ENCODE peak calls at places on chromosomes 11 and 22, in four cellular contexts. E is T-helper 17 cell, Q is cardiac muscle cell, B is thoracic aorta. M is an unnamed sample. For H3K9me3, the result is how much of the 10 kb centered on the place peaks cover.

GRCh38 chr11:134119094-134119493 is 50.2 kb downstream of the JAM3 start:
- DNase-seq in Q (peak), B (no peak), E (no peak), M (no peak)

GRCh38 chr22:26429458-26430238 is 588 bp downstream of the ASPHD2 start:
- DNase-seq in B (no peak), E (peak), Q (no peak), M (peak)

GRCh38 chr22:38760477-38761201 is 4.8 kb upstream of the SUN2 start:
- DNase-seq in B (no peak), Q (peak), E (no peak), M (no peak)

GRCh38 chr22:35418088-35418487 is 18.1 kb downstream of the MCM5 start:
- DNase-seq in Q (peak), E (no peak), B (no peak), M (no peak)

GRCh38 chr11:61973603-61974162 is 6.2 kb upstream of the FTH1 start:
- DNase-seq in B (no peak), E (no peak), Q (no peak), M (peak)

GRCh38 chr11:111135101-111135500 is 110.4 kb upstream of the POU2AF2 start:
- DNase-seq in Q (no peak), E (no peak), B (no peak), M (no peak)

GRCh38 chr11:123548774-123549173 is 105.7 kb downstream of the SCN3B start:
- DNase-seq in E (no peak), Q (no peak), B (no peak), M (no peak)

GRCh38 chr11:114783805-114784204 is 105.5 kb downstream of the NXPE2 start:
- DNase-seq in B (no peak), E (no peak), Q (no peak), M (no peak)

GRCh38 chr22:21754523-21755128 is 19.0 kb upstream of the YPEL1 start:
- DNase-seq in E (no peak), Q (peak), B (no peak), M (no peak)

GRCh38 chr11:82864268-82864667 is 36.0 kb downstream of the PRCP start:
- DNase-seq in Q (peak), B (no peak), E (no peak), M (peak)

GRCh38 chr11:111183706-111184105 is 61.8 kb upstream of the POU2AF2 start:
- DNase-seq in Q (no peak), B (no peak), E (no peak), M (no peak)

GRCh38 chr11:46421257-46421880 is 29.8 kb upstream of the CHRM4 start:
- DNase-seq in Q (no peak), B (no peak), E (no peak), M (no peak)

GRCh38 chr22:19599626-19600243 is 75.5 kb upstream of the CLDN5 start:
- DNase-seq in Q (no peak), E (no peak), B (no peak), M (no peak)

GRCh38 chr11:12071574-12071973 is 38.8 kb upstream of the MICAL2 start:
- DNase-seq in E (no peak), B (no peak), Q (no peak), M (no peak)

GRCh38 chr11:72833083-72833733 is 19.0 kb downstream of the ATG16L2 start:
- DNase-seq in Q (no peak), B (no peak), E (no peak), M (no peak)

GRCh38 chr11:72836111-72836510 is 21.9 kb downstream of the ATG16L2 start:
- DNase-seq in Q (no peak), E (no peak), B (no peak), M (no peak)

GRCh38 chr11:72833792-72834501 is 19.7 kb downstream of the ATG16L2 start:
- DNase-seq in Q (peak), B (no peak), E (no peak), M (no peak)

GRCh38 chr11:72832301-72833082 is 18.3 kb downstream of the ATG16L2 start:
- DNase-seq in E (no peak), Q (no peak), B (no peak), M (no peak)

GRCh38 chr11:72834905-72835304 is 20.7 kb downstream of the ATG16L2 start:
- DNase-seq in B (no peak), Q (no peak), E (no peak), M (no peak)
- H3K9me3 ChIP-seq in B (under half), Q (under half), E (under half), M (under half)

GRCh38 chr11:491358-491757 is 15.7 kb downstream of the RNH1 start:
- DNase-seq in Q (no peak), B (no peak), E (no peak), M (peak)

GRCh38 chr11:490186-490929 is 16.7 kb downstream of the RNH1 start:
- DNase-seq in E (no peak), Q (no peak), B (no peak), M (no peak)

GRCh38 chr11:492416-493226 is 14.4 kb downstream of the RNH1 start:
- DNase-seq in Q (no peak), E (no peak), B (no peak), M (peak)

GRCh38 chr11:489610-490185 is 17.3 kb downstream of the RNH1 start:
- DNase-seq in E (no peak), Q (no peak), B (no peak), M (no peak)

DNA sequence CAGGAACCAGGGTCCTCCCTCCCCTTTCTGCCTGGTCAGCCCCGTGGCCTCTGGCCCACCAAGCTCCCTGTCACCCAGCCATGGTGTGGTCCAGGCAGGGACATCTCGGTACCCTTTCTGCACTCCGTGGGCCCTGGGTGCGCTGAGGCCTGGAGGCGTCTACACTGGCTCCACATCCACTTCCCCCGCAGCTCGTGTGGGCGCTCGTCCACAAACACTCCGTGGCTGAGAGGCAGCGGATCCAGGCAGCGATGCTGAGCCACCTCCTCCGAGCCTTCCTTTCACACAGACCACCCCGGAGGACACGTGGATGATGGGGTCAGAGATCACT is 16.1 kb downstream of the RNH1 start:
- DNase-seq in Q (no peak), E (no peak), B (no peak), M (no peak)
- H3K9me3 ChIP-seq in Q (under half), E (under half), B (under half), M (under half)

DNA sequence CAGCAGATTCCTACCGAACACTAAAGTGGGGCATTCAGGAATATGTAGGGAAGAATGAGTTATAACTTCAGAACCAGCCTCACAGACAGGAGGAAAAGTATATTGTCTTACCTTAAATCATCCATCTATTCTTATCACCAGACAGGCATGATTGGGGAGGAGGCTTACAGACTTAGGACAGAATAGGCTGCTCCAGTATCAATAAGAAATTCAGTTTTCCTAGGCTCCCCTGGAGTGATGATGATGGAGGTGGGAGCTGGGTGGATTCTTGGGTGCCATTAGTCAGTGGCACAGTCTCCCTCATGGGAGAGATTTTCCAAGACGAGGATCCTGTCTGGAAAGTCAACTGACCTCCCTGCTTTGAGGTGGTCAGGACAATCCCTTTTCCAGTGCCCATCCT is 225.0 kb downstream of the AASDHPPT start:
- DNase-seq in B (no peak), E (no peak), Q (no peak), M (no peak)
- H3K9me3 ChIP-seq in B (under half), E (under half), Q (under half), M (under half)

GRCh38 chr11:68416070-68416578 is 44.4 kb upstream of the PPP6R3 start:
- DNase-seq in Q (no peak), E (no peak), B (no peak), M (no peak)
- H3K9me3 ChIP-seq in Q (under half), E (under half), B (under half), M (under half)

DNA sequence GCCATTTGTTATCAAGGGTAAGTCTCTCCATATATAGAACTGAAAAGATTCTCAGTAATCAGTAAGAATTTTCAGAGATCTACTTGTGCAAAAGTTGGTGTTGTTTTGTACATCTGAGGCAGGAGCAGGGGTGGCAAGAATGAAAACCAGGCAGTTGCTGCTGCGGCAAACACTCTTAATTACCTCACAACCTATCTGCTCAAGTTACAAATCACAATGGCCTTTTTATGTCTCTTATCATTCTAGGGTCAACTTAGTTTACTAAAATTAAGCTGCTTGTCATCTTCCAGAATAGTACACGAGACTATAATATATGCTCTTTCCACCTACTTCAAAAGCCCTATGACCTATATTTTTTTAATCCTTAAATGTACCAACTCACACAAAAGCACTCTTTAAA is 14.3 kb upstream of the FSHB start:
- DNase-seq in B (no peak), E (no peak), Q (no peak), M (no peak)
- H3K9me3 ChIP-seq in B (under half), E (under half), Q (under half), M (under half)

DNA sequence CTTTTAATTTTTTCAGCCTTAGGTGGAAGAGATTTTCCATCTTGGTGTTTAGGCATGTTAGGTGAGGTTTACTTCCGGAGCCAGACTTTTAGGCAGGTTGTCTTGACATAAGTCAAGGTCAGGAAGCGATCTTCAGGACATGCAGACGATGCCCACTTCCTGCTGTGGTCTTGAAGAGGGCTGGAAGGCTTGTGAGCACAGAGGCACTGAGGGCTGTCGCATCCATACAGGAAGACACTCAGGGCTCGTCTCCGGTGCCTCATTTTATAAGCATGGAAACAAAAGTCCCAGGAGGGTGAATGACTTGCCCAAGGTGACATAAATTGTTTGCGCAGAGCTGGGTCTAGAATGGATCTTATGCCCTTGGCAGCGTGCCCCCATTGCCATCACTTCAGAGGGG is 30.8 kb downstream of the MARK2 start:
- DNase-seq in B (no peak), E (no peak), Q (no peak), M (no peak)
- H3K9me3 ChIP-seq in B (under half), E (under half), Q (under half), M (under half)

GRCh38 chr22:48797731-48798130 is 1029.9 kb downstream of the BRD1 start:
- DNase-seq in Q (no peak), E (no peak), B (no peak), M (no peak)
- H3K9me3 ChIP-seq in Q (under half), E (under half), B (under half), M (under half)

DNA sequence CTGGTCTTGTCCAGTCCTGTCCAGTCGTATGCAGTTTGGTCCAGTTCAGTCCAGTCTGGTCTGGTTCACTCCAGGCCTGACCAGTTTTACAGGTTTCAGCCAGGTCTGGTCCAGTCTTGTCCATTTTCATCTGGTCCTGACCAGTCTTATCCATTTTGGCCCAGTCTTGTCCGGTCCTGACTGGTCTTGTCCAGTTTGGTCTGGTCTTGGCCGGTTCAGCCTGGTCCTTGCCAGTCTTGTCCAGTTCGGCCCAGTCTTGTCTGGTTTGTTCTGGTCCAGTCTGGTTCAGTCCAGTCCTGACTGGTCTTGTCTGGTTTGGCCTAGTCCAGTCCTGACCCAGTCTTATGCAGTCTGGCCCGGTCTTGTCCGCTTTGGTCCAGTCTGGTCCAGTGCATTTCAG is 380.2 kb downstream of the OR4C45 start:
- DNase-seq in Q (no peak), B (no peak), E (no peak), M (peak)
- H3K9me3 ChIP-seq in Q (under half), B (under half), E (under half), M (half or more)

GRCh38 chr22:47517062-47517461 is 754.6 kb downstream of the TBC1D22A start:
- DNase-seq in Q (no peak), B (no peak), E (no peak), M (no peak)
- H3K9me3 ChIP-seq in Q (under half), B (under half), E (under half), M (under half)

M was measured in left lung.